ENCODE peak calls at places on chromosomes 13 and 19, in four cellular contexts. J, V, S and P are unnamed samples.

GRCh38 chr19:41740415-41741243 is 14.7 kb upstream of the CEACAM6 start:
- ATAC-seq in S (no peak), J (no peak), V (no peak), P (no peak)

GRCh38 chr13:20247403-20247802 is 15.3 kb upstream of the GJB6 start:
- ATAC-seq in V (peak; percentile 24), J (no peak), S (no peak), P (no peak)

GRCh38 chr19:47112664-47113445 is 721 bp downstream of the ZC3H4 start:
- ATAC-seq in S (peak; percentile 93), J (peak; percentile 87), V (peak; percentile 90), P (peak; percentile 92)

GRCh38 chr13:34420975-34421719 is 520.9 kb upstream of the NBEA start:
- ATAC-seq in V (no peak), S (no peak), J (no peak), P (no peak)

GRCh38 chr19:2495651-2496316 is 19.9 kb downstream of the GADD45B start:
- ATAC-seq in J (no peak), S (peak; percentile 52), V (peak; percentile 1), P (peak; percentile 23)

GRCh38 chr13:105863300-105863699 is 672.2 kb downstream of the EFNB2 start:
- ATAC-seq in V (no peak), J (no peak), S (no peak), P (no peak)

GRCh38 chr19:17526922-17527321 is 15.5 kb downstream of the PGLS start:
- ATAC-seq in J (no peak), V (no peak), S (no peak), P (no peak)

GRCh38 chr13:109749365-109749764 is 37.0 kb downstream of the IRS2 start:
- ATAC-seq in S (no peak), V (no peak), J (no peak), P (no peak)

GRCh38 chr19:29098091-29098490 is 114.9 kb downstream of the UQCRFS1 start:
- ATAC-seq in V (no peak), J (no peak), S (no peak), P (no peak)

GRCh38 chr19:5143471-5144411 is 174.8 kb downstream of the KDM4B start:
- ATAC-seq in S (no peak), V (no peak), J (no peak), P (no peak)

GRCh38 chr19:29260477-29261317 is 47.7 kb upstream of the UQCRFS1 start:
- ATAC-seq in S (peak; percentile 85), J (peak; percentile 37), V (no peak), P (no peak)

GRCh38 chr19:41936416-41936850 is 8.2 kb upstream of the ERFL start:
- ATAC-seq in S (no peak), V (no peak), J (peak; percentile 16), P (no peak)

GRCh38 chr13:114063545-114064515 is 68.6 kb downstream of the RASA3 start:
- ATAC-seq in V (peak; percentile 13), S (peak; percentile 10), J (peak; percentile 1), P (peak; percentile 41)

GRCh38 chr19:49916839-49917733 is 11.9 kb upstream of the ATF5 start:
- ATAC-seq in S (peak; percentile 67), V (peak; percentile 85), J (no peak), P (peak; percentile 11)

GRCh38 chr19:31254611-31255010 is 94.6 kb downstream of the TSHZ3 start:
- ATAC-seq in J (no peak), V (no peak), S (no peak), P (no peak)

GRCh38 chr13:106906431-106906996 is 338.6 kb upstream of the ARGLU1 start:
- ATAC-seq in S (no peak), J (no peak), V (no peak), P (no peak)

GRCh38 chr19:8607386-8607785 is 3.1 kb downstream of the ADAMTS10 start:
- ATAC-seq in J (no peak), S (no peak), V (peak; percentile 8), P (no peak)

GRCh38 chr13:103866041-103866440 is 799.8 kb upstream of the SLC10A2 start:
- ATAC-seq in J (no peak), S (no peak), V (no peak), P (no peak)

GRCh38 chr19:55269299-55269698 is 10.5 kb upstream of the PPP6R1 start:
- ATAC-seq in S (no peak), J (no peak), V (no peak), P (no peak)

GRCh38 chr13:74280795-74281490 is 146.7 kb upstream of the KLF12 start:
- ATAC-seq in J (no peak), S (no peak), V (no peak), P (no peak)

GRCh38 chr13:99955747-99956472 is 15.7 kb downstream of the ZIC5 start:
- ATAC-seq in J (peak; percentile 21), S (no peak), V (peak; percentile 51), P (no peak)

GRCh38 chr13:85261757-85262346 is 537.4 kb downstream of the SLITRK6 start:
- ATAC-seq in J (peak; percentile 40), S (no peak), V (no peak), P (no peak)

GRCh38 chr13:99316657-99317244 is 9.6 kb upstream of the GPR183 start:
- ATAC-seq in J (no peak), V (peak; percentile 46), S (no peak), P (no peak)

GRCh38 chr19:29660835-29661234 is 4.4 kb upstream of the PLEKHF1 start:
- ATAC-seq in V (no peak), J (no peak), S (no peak), P (no peak)

GRCh38 chr13:108193806-108194205 is 21.5 kb downstream of the LIG4 start:
- ATAC-seq in V (no peak), J (no peak), S (no peak), P (no peak)

DNA sequence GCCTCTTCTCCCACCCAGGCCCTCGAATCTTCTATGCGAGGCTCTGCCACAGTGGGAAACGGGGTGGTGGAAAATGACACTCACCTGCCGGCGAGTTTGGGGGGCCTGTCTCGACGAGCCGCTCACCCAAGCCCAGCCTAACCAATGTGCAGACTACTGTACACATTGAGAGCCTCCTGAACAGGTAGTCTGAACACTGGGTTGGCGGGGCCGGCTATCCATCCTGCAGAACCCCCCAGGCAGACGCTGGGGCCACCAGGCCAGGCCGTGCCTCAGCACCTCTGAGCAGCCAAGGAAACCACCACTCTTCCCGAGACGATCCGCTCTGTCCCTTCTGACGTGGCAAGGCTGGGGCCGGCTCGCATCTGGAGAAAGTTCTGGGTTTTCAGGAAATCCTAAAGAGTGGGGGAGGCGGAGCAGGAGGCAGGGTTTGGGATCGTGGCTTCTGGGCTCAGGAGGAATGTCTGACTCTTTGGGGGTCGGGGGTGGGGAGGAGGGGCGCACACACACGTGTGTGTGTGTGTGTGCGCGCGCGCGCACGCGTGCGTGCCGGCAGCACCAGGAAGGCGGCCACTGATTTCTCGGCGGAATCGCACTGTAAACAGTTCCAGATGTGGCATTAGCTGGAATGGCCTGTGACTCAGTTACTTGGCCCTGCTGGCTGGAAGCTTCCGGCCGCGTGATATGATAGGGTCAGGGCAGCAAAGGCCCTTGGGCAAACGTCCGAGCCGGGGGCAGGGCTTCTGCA is 18.5 kb downstream of the TMED1 start:
- ATAC-seq in J (peak; percentile 66), V (no peak), S (no peak), P (peak; percentile 68)
- H3K4me3 ChIP-seq in J (peak overlapping the region; percentile 63), V (peak overlapping the region; percentile 16), S (no peak overlapping the region), P (peak overlapping the region; percentile 39)

DNA sequence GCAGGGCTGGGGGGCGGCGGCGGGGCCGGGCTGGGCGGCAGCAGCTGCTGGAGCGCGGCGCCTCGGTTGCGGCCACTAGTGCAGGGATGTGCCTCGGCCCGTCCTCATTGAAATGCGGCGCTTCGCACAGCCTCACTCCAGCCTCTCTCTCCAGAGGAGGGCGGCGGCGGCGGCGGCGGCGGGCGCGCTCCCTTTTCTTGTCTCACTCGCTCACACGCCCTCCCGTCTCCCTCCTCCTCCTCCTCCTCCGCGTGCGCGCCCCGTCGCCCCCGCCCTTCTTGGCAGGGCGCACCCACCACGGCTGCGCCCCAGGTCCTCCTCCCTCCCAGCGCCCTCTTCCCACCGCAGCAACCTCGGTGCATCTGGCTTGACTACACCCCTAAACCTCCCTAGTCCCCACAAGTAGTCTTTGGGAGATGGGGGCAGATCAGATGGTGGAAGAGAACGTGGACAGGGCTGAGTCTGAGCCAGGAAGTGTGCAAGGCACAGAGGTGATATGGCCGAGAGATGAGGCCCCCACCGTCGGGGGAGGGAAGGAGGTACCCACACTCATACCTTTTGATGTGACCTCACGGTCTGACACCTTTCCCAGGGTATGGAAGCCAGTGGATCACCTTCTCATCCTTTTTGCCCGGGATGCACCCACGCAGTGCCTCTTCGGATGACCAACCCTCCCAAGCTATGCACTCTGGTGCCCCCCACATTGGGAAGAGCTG is at the start of gene DCLK1:
- ATAC-seq in V (no peak), J (peak; percentile 83), S (no peak), P (peak; percentile 83)
- H3K4me3 ChIP-seq in V (no peak within 1 kb of the TSS), J (peak within 1 kb of the TSS; percentile 19), S (no peak within 1 kb of the TSS), P (peak within 1 kb of the TSS; percentile 73)

DNA sequence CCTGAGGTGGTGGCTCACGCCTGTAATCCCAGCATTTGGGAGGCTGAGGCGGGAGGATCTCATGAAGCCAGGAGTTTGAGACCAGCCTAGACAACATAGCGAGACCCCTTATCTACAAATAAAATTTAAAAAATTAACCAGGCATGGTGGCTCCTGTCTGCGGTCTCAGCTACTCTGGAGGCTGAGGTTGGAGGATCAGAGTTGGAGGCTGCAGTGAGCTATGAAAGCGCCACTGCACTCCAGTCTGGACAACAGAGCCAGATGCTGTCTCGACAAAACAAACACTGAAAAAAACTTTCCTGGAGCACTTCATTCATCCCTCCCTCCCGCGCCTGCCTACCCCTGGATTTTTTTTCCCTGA is 665 bp upstream of the ATG4D start:
- ATAC-seq in V (no peak), J (no peak), S (no peak), P (no peak)
- H3K4me3 ChIP-seq in V (peak overlapping the region; percentile 97), J (no peak overlapping the region), S (peak overlapping the region; percentile 93), P (peak overlapping the region; percentile 98)

GRCh38 chr13:27919934-27920676 is at the start of gene PDX1:
- ATAC-seq in S (peak; percentile 99), J (peak; percentile 41), V (peak; percentile 90), P (peak; percentile 52)

GRCh38 chr13:27922974-27923612 is 3.3 kb downstream of the PDX1 start:
- ATAC-seq in J (no peak), S (no peak), V (no peak), P (no peak)

GRCh38 chr13:27921961-27922910 is 2.4 kb downstream of the PDX1 start:
- ATAC-seq in S (no peak), J (no peak), V (no peak), P (no peak)

GRCh38 chr13:27920677-27921420 is 1.0 kb downstream of the PDX1 start:
- ATAC-seq in S (peak; percentile 23), J (peak; percentile 63), V (peak; percentile 44), P (peak; percentile 23)

GRCh38 chr13:27921421-27921960 is 1.7 kb downstream of the PDX1 start:
- ATAC-seq in V (peak; percentile 16), J (no peak), S (no peak), P (no peak)
- H3K4me3 ChIP-seq in V (peak overlapping the region; percentile 43), J (peak overlapping the region; percentile 9), S (no peak overlapping the region), P (peak overlapping the region; percentile 41)

DNA sequence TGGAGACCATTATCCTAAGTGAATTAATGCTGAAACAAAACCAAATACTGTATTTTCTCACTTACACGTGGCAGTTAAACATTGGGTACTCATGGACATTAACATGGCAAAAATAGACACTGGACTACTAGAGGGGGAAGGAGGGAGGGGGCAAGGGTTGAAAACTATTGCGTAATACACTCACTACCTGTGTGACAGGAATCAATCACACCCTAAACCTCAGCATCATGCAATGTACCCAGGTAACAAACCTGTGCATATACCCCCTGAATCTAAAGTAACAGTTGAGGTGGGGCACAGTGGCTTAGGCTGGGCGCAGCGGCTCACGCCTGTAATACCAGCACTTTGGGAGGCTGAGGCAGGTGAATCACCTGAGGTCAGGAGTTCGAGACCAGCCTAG is 207.0 kb downstream of the TDRD3 start:
- ATAC-seq in J (no peak), V (no peak), S (no peak), P (no peak)
- H3K4me3 ChIP-seq in J (no peak overlapping the region), V (no peak overlapping the region), S (no peak overlapping the region), P (no peak overlapping the region)

GRCh38 chr13:24270639-24271131 is 38.7 kb upstream of the C1QTNF9 start:
- ATAC-seq in S (peak; percentile 49), J (peak; percentile 50), V (peak; percentile 80), P (peak; percentile 77)
- H3K4me3 ChIP-seq in S (no peak overlapping the region), J (peak overlapping the region; percentile 51), V (no peak overlapping the region), P (peak overlapping the region; percentile 55)